ENCODE peak calls at places on chromosomes 11 and 22, in nine cellular contexts. H is fibroblast of lung, C is psoas muscle, P is choroid plexus epithelial cell, T is fibroblast of mammary gland, S is stomach, M is spleen, O is pancreas, B is foreskin fibroblast. Q is an unnamed sample.

GRCh38 chr11:77410076-77410827 is 63.6 kb downstream of the PAK1 start:
- DNase-seq in H (no peak), C (no peak), P (no peak), T (no peak), S (no peak), M (no peak), O (no peak), B (no peak), Q (peak; percentile 63)

GRCh38 chr11:128536521-128536920 is 50.8 kb downstream of the ETS1 start:
- DNase-seq in H (no peak), C (no peak), P (no peak), T (no peak), S (no peak), M (no peak), O (no peak), B (no peak), Q (no peak)

GRCh38 chr11:63508745-63509144 is 2.9 kb downstream of the LGALS12 start:
- DNase-seq in H (no peak), C (no peak), P (no peak), T (no peak), S (no peak), M (no peak), O (no peak), B (no peak), Q (no peak)

GRCh38 chr11:116736763-116737162 is 36.0 kb downstream of the BUD13 start:
- DNase-seq in H (no peak), C (no peak), P (no peak), T (no peak), S (no peak), M (peak; percentile 9), O (no peak), B (no peak), Q (no peak)

GRCh38 chr22:32625985-32626384 is 151.4 kb downstream of the FBXO7 start:
- DNase-seq in H (peak; percentile 74), C (no peak), P (no peak), T (no peak), S (no peak), M (no peak), O (no peak), B (peak; percentile 50), Q (no peak)

GRCh38 chr11:105719073-105719846 is 109.4 kb downstream of the GRIA4 start:
- DNase-seq in H (peak; percentile 72), C (no peak), P (peak; percentile 72), T (no peak), S (no peak), M (no peak), O (no peak), B (peak; percentile 71), Q (peak; percentile 48)

GRCh38 chr11:1504581-1505290 is 18.2 kb upstream of the MOB2 start:
- DNase-seq in H (no peak), C (peak; percentile 43), P (no peak), T (no peak), S (no peak), M (no peak), O (no peak), B (no peak), Q (no peak)

GRCh38 chr22:50169774-50170341 is 673 bp upstream of the PANX2 start:
- DNase-seq in H (no peak), C (no peak), P (no peak), T (no peak), S (peak; percentile 59), M (peak; percentile 87), O (peak; percentile 23), B (peak; percentile 29), Q (peak; percentile 46)

GRCh38 chr22:23313791-23314567 is 133.7 kb downstream of the BCR start:
- DNase-seq in H (no peak), C (no peak), P (no peak), T (no peak), S (no peak), M (no peak), O (no peak), B (no peak), Q (no peak)

GRCh38 chr11:117045956-117046355 is 52.3 kb downstream of the SIK3 start:
- DNase-seq in H (peak; percentile 70), C (no peak), P (no peak), T (peak; percentile 77), S (no peak), M (no peak), O (no peak), B (peak; percentile 88), Q (no peak)

GRCh38 chr11:27524155-27524554 is 17.6 kb upstream of the LIN7C start:
- DNase-seq in H (peak; percentile 27), C (no peak), P (peak; percentile 32), T (peak; percentile 64), S (no peak), M (no peak), O (no peak), B (peak; percentile 78), Q (no peak)

GRCh38 chr22:38230108-38230825 is 28.5 kb downstream of the MAFF start:
- DNase-seq in H (peak; percentile 47), C (no peak), P (peak; percentile 50), T (peak; percentile 47), S (peak; percentile 82), M (no peak), O (no peak), B (peak; percentile 73), Q (peak; percentile 16)

GRCh38 chr11:76770642-76771445 is 12.3 kb upstream of the TSKU start:
- DNase-seq in H (peak; percentile 97), C (peak; percentile 85), P (peak; percentile 96), T (peak; percentile 92), S (peak; percentile 71), M (peak; percentile 30), O (no peak), B (peak; percentile 90), Q (peak; percentile 94)

GRCh38 chr11:10412266-10412665 is 42.8 kb upstream of the AMPD3 start:
- DNase-seq in H (no peak), C (no peak), P (no peak), T (no peak), S (no peak), M (no peak), O (no peak), B (no peak), Q (no peak)
- H3K4me3 ChIP-seq in H (no peak overlapping the region), C (no peak overlapping the region), P (no peak overlapping the region), T (no peak overlapping the region), S (no peak overlapping the region), M (no peak overlapping the region), O (no peak overlapping the region), B (no peak overlapping the region), Q (no peak overlapping the region)

GRCh38 chr11:94740083-94740974 is 27.8 kb upstream of the AMOTL1 start:
- DNase-seq in H (peak; percentile 17), C (peak; percentile 77), P (peak; percentile 17), T (no peak), S (no peak), M (no peak), O (no peak), B (peak; percentile 76), Q (peak; percentile 35)

GRCh38 chr11:94739331-94739730 is 28.8 kb upstream of the AMOTL1 start:
- DNase-seq in H (no peak), C (no peak), P (no peak), T (no peak), S (no peak), M (no peak), O (no peak), B (no peak), Q (no peak)

GRCh38 chr11:94738746-94739145 is 29.4 kb upstream of the AMOTL1 start:
- DNase-seq in H (no peak), C (no peak), P (no peak), T (no peak), S (no peak), M (no peak), O (no peak), B (no peak), Q (no peak)

GRCh38 chr11:94742645-94743044 is 25.5 kb upstream of the AMOTL1 start:
- DNase-seq in H (no peak), C (no peak), P (no peak), T (no peak), S (no peak), M (no peak), O (no peak), B (no peak), Q (no peak)

GRCh38 chr11:94740975-94741707 is 27.0 kb upstream of the AMOTL1 start:
- DNase-seq in H (peak; percentile 62), C (peak; percentile 70), P (peak; percentile 76), T (peak; percentile 63), S (no peak), M (no peak), O (peak; percentile 24), B (peak; percentile 74), Q (peak; percentile 30)
- H3K4me3 ChIP-seq in H (peak overlapping the region; percentile 64), C (peak overlapping the region; percentile 70), P (peak overlapping the region; percentile 47), T (peak overlapping the region; percentile 55), S (peak overlapping the region; percentile 71), M (peak overlapping the region; percentile 39), O (peak overlapping the region; percentile 53), B (peak overlapping the region; percentile 64), Q (peak overlapping the region; percentile 35)

GRCh38 chr11:12174145-12175143 is 64.1 kb downstream of the MICAL2 start:
- DNase-seq in H (no peak), C (no peak), P (peak; percentile 71), T (peak; percentile 91), S (no peak), M (no peak), O (no peak), B (peak; percentile 75), Q (no peak)
- H3K4me3 ChIP-seq in H (no peak overlapping the region), C (no peak overlapping the region), P (no peak overlapping the region), T (no peak overlapping the region), S (no peak overlapping the region), M (no peak overlapping the region), O (no peak overlapping the region), B (no peak overlapping the region), Q (no peak overlapping the region)

GRCh38 chr22:19986011-19986409 is 30.6 kb downstream of the ARVCF start:
- DNase-seq in H (no peak), C (peak; percentile 31), P (no peak), T (no peak), S (no peak), M (no peak), O (no peak), B (no peak), Q (no peak)
- H3K4me3 ChIP-seq in H (peak overlapping the region; percentile 63), C (peak overlapping the region; percentile 82), P (peak overlapping the region; percentile 62), T (peak overlapping the region; percentile 45), S (peak overlapping the region; percentile 69), M (peak overlapping the region; percentile 51), O (peak overlapping the region; percentile 72), B (peak overlapping the region; percentile 69), Q (peak overlapping the region; percentile 57)

DNA sequence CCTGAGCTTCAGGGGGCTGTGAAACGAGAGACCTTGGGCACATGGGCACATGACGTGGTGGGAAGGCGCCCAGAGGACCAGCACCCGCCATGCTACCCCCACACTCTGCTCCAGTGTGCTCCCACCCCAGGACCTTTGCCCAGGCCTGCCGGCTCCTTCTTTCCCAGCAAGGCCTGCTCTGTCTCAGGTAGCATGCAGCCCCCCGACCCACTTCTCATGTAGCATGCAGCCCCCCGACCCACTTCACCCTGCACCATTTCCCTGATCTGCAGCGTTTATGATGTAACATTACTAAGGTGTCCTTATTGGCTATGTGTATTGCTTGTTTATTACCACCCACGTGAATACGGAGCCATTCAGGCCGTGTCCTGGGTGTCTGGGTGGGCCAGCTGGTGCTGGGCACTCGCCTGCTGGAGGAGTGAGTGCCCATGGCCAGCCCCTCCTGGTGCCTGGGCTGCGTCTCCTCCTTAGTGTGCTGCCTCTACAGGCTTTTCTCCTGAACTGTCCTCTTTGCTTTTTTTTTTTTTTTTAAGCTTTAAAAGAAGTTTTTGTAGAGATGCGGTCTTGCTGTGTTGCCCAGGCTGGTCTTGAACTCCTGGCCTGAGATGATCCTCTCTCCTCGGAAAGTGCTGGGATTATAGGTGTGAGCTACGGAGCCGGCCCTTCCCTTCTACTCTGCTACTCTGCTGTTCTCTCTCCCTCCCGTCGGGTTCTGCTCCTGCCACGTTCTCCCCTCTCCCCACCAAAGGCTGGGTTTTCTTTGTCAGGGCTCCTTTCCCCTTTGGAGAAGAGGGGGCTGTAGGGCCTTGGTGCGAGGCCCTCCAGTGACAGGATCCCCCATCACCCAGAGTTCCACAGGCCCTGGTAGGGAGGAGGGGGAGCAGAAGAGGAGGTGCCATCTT is 29.4 kb downstream of the LRP5 start:
- DNase-seq in H (no peak), C (no peak), P (no peak), T (no peak), S (no peak), M (no peak), O (no peak), B (no peak), Q (no peak)
- H3K4me3 ChIP-seq in H (no peak overlapping the region), C (no peak overlapping the region), P (no peak overlapping the region), T (no peak overlapping the region), S (no peak overlapping the region), M (no peak overlapping the region), O (no peak overlapping the region), B (no peak overlapping the region), Q (no peak overlapping the region)